ENCODE peak calls at places on chromosomes 1 and 21, in four cellular contexts. Q, G, P and M are unnamed samples.

GRCh38 chr21:36038701-36039497 is 21.4 kb downstream of the SETD4 start:
- DNase-seq in P (no peak), G (no peak), Q (peak; percentile 31), M (no peak)

GRCh38 chr1:229621663-229622062 is 4.3 kb downstream of the TAF5L start:
- DNase-seq in Q (no peak), P (no peak), G (no peak), M (no peak)

GRCh38 chr1:174998569-174999215 is 1.1 kb upstream of the CACYBP start:
- DNase-seq in G (peak; percentile 77), Q (peak; percentile 69), P (no peak), M (no peak)

GRCh38 chr1:217089239-217090014 is 366.2 kb upstream of the ESRRG start:
- DNase-seq in Q (peak; percentile 62), P (no peak), G (peak; percentile 63), M (no peak)

GRCh38 chr1:193486671-193487229 is 300.3 kb upstream of the B3GALT2 start:
- DNase-seq in P (no peak), Q (peak; percentile 11), G (no peak), M (no peak)

GRCh38 chr1:167713330-167714081 is 8.3 kb upstream of the MPZL1 start:
- DNase-seq in P (peak; percentile 77), G (peak; percentile 53), Q (no peak), M (no peak)

GRCh38 chr1:1435911-1436633 is 582 bp downstream of the VWA1 start:
- DNase-seq in P (no peak), G (no peak), Q (peak; percentile 90), M (no peak)

GRCh38 chr1:193070395-193070753 is 11.0 kb downstream of the RO60 start:
- DNase-seq in G (no peak), P (no peak), Q (no peak), M (no peak)

GRCh38 chr1:203276916-203277535 is 28.3 kb upstream of the BTG2 start:
- DNase-seq in Q (no peak), P (peak; percentile 86), G (no peak), M (no peak)
- H3K4me3 ChIP-seq in Q (no peak overlapping the region), P (no peak overlapping the region), G (no peak overlapping the region), M (no peak overlapping the region)

DNA sequence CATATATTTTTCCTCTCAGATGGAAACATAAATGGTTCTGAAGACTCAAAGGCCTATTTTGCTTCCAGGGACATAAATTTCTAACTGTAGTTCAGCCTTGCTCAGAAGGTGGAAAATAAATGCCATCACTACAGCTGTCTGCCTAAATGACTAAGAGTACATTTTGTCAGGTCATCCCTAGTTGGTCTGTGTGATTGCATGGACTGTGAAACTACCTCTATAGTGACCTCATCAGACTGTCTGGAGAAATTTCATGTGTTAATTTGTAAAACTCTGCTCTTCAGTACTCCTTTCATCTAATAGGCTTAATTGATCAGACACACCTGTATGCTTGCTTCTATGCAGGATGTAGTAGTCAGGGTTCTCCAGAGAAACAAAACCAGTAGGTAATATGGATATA is 886.9 kb downstream of the AMY1C start:
- DNase-seq in G (no peak), Q (no peak), P (no peak), M (no peak)
- TF ChIP-seq CTCF in G (peak; percentile 4), Q (no peak), P (no peak), M (no peak)

GRCh38 chr1:9267827-9268581 is 24.7 kb upstream of the SPSB1 start:
- DNase-seq in G (no peak), Q (peak; percentile 11), P (no peak), M (no peak)

GRCh38 chr1:9263984-9264929 is 28.4 kb upstream of the SPSB1 start:
- DNase-seq in Q (peak; percentile 68), G (no peak), P (no peak), M (no peak)

GRCh38 chr1:9267352-9267686 is 25.4 kb upstream of the SPSB1 start:
- DNase-seq in P (no peak), Q (no peak), G (no peak), M (no peak)

GRCh38 chr1:9265037-9265436 is 27.7 kb upstream of the SPSB1 start:
- DNase-seq in Q (peak; percentile 31), P (no peak), G (no peak), M (no peak)

GRCh38 chr1:9265966-9266365 is 26.7 kb upstream of the SPSB1 start:
- DNase-seq in P (no peak), Q (peak; percentile 57), G (peak; percentile 36), M (no peak)
- H3K36me3 ChIP-seq in P (peaks cover 59% of the 10 kb centered on the region), Q (peaks cover 16% of the 10 kb centered on the region), G (no peaks in the 10 kb centered on the region), M (peaks cover 17% of the 10 kb centered on the region)

GRCh38 chr1:15799928-15800835 is 7.3 kb downstream of the UQCRHL start:
- DNase-seq in Q (no peak), P (peak; percentile 74), G (peak; percentile 44), M (no peak)
- H3K4me3 ChIP-seq in Q (peak overlapping the region; percentile 24), P (no peak overlapping the region), G (no peak overlapping the region), M (no peak overlapping the region)

GRCh38 chr1:41780916-41781315 is 137.8 kb downstream of the HIVEP3 start:
- DNase-seq in P (no peak), Q (no peak), G (no peak), M (no peak)
- TF ChIP-seq CTCF in P (no peak), Q (no peak), G (no peak), M (no peak)

DNA sequence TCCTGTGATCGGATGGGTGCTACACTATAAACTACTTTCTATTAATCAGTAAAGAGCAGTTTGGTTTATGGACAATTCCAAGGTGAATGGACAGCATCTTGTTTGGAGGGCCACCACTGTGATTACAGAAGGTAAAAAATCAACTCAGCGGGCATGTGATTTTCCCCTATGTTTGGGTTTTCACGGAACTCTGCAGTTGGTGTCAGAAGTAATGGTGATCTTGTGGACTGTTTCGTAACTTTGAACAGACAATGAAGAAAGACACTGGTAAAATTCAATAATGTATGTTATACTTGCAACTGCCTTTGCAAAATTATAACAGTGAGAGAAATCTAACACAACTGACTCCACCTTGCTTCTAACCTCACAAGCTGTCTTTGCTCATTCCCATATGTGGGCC is 53.3 kb downstream of the TRIM33 start:
- DNase-seq in Q (no peak), P (no peak), G (no peak), M (no peak)
- H3K36me3 ChIP-seq in Q (peaks cover 19% of the 10 kb centered on the region), P (peaks cover 22% of the 10 kb centered on the region), G (peaks cover 6% of the 10 kb centered on the region), M (peaks cover 3% of the 10 kb centered on the region)

GRCh38 chr1:16048573-16049189 is 5.1 kb downstream of the CLCNKB start:
- DNase-seq in Q (peak; percentile 88), P (peak; percentile 76), G (peak; percentile 95), M (no peak)
- H3K4me3 ChIP-seq in Q (peak overlapping the region; percentile 62), P (peak overlapping the region; percentile 23), G (peak overlapping the region; percentile 61), M (peak overlapping the region; percentile 40)